ENCODE peak calls at places on chromosomes 11 and 22, in nine cellular contexts. T is WERI-Rb-1, R is germinal center, E is fibroblast of the conjunctiva, S is Ammon's horn, F is A549, Q is nephron progenitor cell, O is hypothalamus, C is HFFc6. X is an unnamed sample.

GRCh38 chr11:128240546-128240945 is 346.8 kb downstream of the ETS1 start:
- DNase-seq in R (no peak), C (no peak), S (no peak), Q (no peak), O (no peak), E (peak; percentile 50), T (no peak), F (no peak), X (no peak)

GRCh38 chr11:12502950-12503579 is 125.7 kb downstream of the PARVA start:
- DNase-seq in C (no peak), O (no peak), S (no peak), Q (no peak), R (no peak), T (no peak), F (no peak), E (no peak), X (no peak)

GRCh38 chr11:34158661-34159060 is 53.2 kb downstream of the NAT10 start:
- DNase-seq in R (no peak), O (no peak), T (no peak), E (no peak), S (no peak), Q (no peak), C (no peak), F (no peak), X (no peak)

GRCh38 chr11:77233011-77233410 is 68.5 kb downstream of the GDPD4 start:
- DNase-seq in F (no peak), E (no peak), S (no peak), Q (no peak), R (no peak), O (no peak), T (peak; percentile 46), C (no peak), X (no peak)

GRCh38 chr11:61083601-61084147 is 18.6 kb upstream of the CD5 start:
- DNase-seq in Q (no peak), C (no peak), F (no peak), R (no peak), S (no peak), O (no peak), T (no peak), E (no peak), X (no peak)

GRCh38 chr22:43206515-43207161 is 19.7 kb upstream of the TTLL12 start:
- DNase-seq in R (no peak), Q (no peak), S (no peak), C (no peak), F (no peak), E (no peak), T (no peak), O (no peak), X (no peak)

GRCh38 chr11:61963282-61964057 is 4.0 kb downstream of the FTH1 start:
- DNase-seq in S (peak; percentile 63), E (peak; percentile 64), R (peak; percentile 51), T (no peak), O (no peak), Q (no peak), F (no peak), C (peak; percentile 48), X (no peak)

GRCh38 chr11:2519879-2520735 is 75.3 kb downstream of the KCNQ1 start:
- DNase-seq in S (no peak), R (no peak), F (no peak), T (peak; percentile 3), Q (no peak), C (no peak), O (no peak), E (no peak), X (no peak)

GRCh38 chr11:48170176-48170839 is 46.3 kb upstream of the OR4B1 start:
- DNase-seq in S (no peak), F (no peak), R (no peak), C (peak; percentile 10), O (no peak), T (no peak), Q (no peak), E (no peak), X (no peak)

GRCh38 chr11:838441-839279 is 3.7 kb downstream of the POLR2L start:
- DNase-seq in S (no peak), E (no peak), Q (no peak), O (no peak), T (peak; percentile 88), C (no peak), F (peak; percentile 56), R (no peak), X (no peak)

GRCh38 chr11:72655896-72656464 is 18.2 kb downstream of the PDE2A start:
- DNase-seq in E (no peak), C (no peak), T (no peak), Q (no peak), S (no peak), O (no peak), R (no peak), F (no peak), X (no peak)

GRCh38 chr11:134343646-134344045 is 11.9 kb downstream of the GLB1L2 start:
- DNase-seq in E (no peak), C (no peak), O (no peak), Q (no peak), R (no peak), F (no peak), S (no peak), T (no peak), X (no peak)

GRCh38 chr11:82308979-82309378 is 424.7 kb downstream of the FAM181B start:
- DNase-seq in F (no peak), S (no peak), R (no peak), Q (no peak), E (no peak), C (no peak), O (no peak), T (no peak), X (no peak)

GRCh38 chr11:106956887-106957505 is 61.3 kb downstream of the GUCY1A2 start:
- DNase-seq in S (no peak), R (no peak), Q (peak; percentile 4), T (peak; percentile 82), O (no peak), C (no peak), F (no peak), E (no peak), X (no peak)

GRCh38 chr11:46237248-46238077 is 40.0 kb upstream of the CREB3L1 start:
- DNase-seq in F (peak; percentile 93), E (peak; percentile 81), O (no peak), Q (peak; percentile 70), T (peak; percentile 56), R (peak; percentile 44), S (no peak), C (peak; percentile 84), X (peak; percentile 73)

GRCh38 chr11:12216542-12217422 is 106.4 kb downstream of the MICAL2 start:
- DNase-seq in Q (no peak), C (no peak), E (no peak), F (no peak), T (no peak), R (no peak), S (no peak), O (no peak), X (no peak)

GRCh38 chr11:95516786-95517185 is 272.8 kb downstream of the FAM76B start:
- DNase-seq in F (no peak), O (no peak), S (no peak), T (no peak), C (no peak), E (peak; percentile 86), R (no peak), Q (no peak), X (no peak)

GRCh38 chr22:24681236-24681635 is 78.2 kb downstream of the GGT1 start:
- DNase-seq in F (no peak), S (no peak), R (no peak), C (no peak), Q (no peak), E (no peak), T (no peak), O (no peak), X (no peak)

GRCh38 chr11:116485425-116485824 is 287.4 kb downstream of the BUD13 start:
- DNase-seq in O (no peak), S (no peak), Q (no peak), E (no peak), C (no peak), T (no peak), F (no peak), R (no peak), X (no peak)

GRCh38 chr11:112724194-112724790 is 236.9 kb upstream of the NCAM1 start:
- DNase-seq in S (no peak), E (no peak), C (no peak), Q (no peak), F (no peak), T (no peak), O (no peak), R (no peak), X (no peak)

GRCh38 chr22:23231471-23232093 is 51.3 kb downstream of the BCR start:
- DNase-seq in R (no peak), Q (no peak), T (no peak), O (no peak), F (no peak), E (no peak), C (no peak), S (no peak), X (no peak)

GRCh38 chr11:61442616-61443015 is 12.7 kb downstream of the SDHAF2 start:
- DNase-seq in F (no peak), C (no peak), E (no peak), Q (no peak), S (no peak), O (no peak), T (no peak), R (no peak), X (no peak)

GRCh38 chr11:44972746-44973435 is 22.2 kb upstream of the TP53I11 start:
- DNase-seq in R (no peak), E (no peak), C (no peak), T (no peak), Q (no peak), S (peak; percentile 47), O (no peak), F (no peak), X (no peak)

GRCh38 chr11:131597875-131598274 is 227.5 kb downstream of the NTM start:
- DNase-seq in T (no peak), R (no peak), C (no peak), Q (no peak), O (no peak), F (no peak), E (no peak), S (no peak), X (no peak)

GRCh38 chr22:46286006-46286405 is 10.7 kb upstream of the GTSE1 start:
- DNase-seq in O (no peak), S (no peak), C (no peak), E (no peak), Q (no peak), R (no peak), F (no peak), T (no peak), X (no peak)

GRCh38 chr11:4637662-4638047 is 378 bp downstream of the OR51D1 start:
- DNase-seq in Q (no peak), T (no peak), C (no peak), O (no peak), R (no peak), F (no peak), E (no peak), S (no peak), X (no peak)

GRCh38 chr11:125481531-125481930 is 14.5 kb downstream of the FEZ1 start:
- DNase-seq in C (no peak), F (no peak), T (no peak), Q (no peak), E (no peak), R (no peak), S (peak; percentile 96), O (peak; percentile 69), X (no peak)

GRCh38 chr11:78567209-78567608 is 7.5 kb downstream of the NARS2 start:
- DNase-seq in O (no peak), E (no peak), F (no peak), T (no peak), Q (no peak), C (peak; percentile 37), R (no peak), S (no peak), X (no peak)

GRCh38 chr11:26188559-26188958 is 143.4 kb upstream of the ANO3 start:
- DNase-seq in R (no peak), T (no peak), Q (no peak), O (no peak), S (no peak), E (peak; percentile 52), F (no peak), C (peak; percentile 15), X (no peak)

GRCh38 chr11:62324738-62325556 is 12.3 kb upstream of the ASRGL1 start:
- DNase-seq in F (peak; percentile 15), O (no peak), S (peak; percentile 5), T (peak; percentile 69), C (peak; percentile 23), E (no peak), Q (peak; percentile 68), R (peak; percentile 50), X (no peak)

GRCh38 chr22:47539374-47539773 is 776.9 kb downstream of the TBC1D22A start:
- DNase-seq in E (no peak), Q (no peak), S (no peak), T (no peak), O (no peak), R (no peak), F (no peak), C (no peak), X (no peak)

X was measured in keratinocyte.